ENCODE peak calls at places on chromosomes 4 and X, in five cellular contexts. V is tibial nerve, Z is pancreas, U is iPS DF 19.7, B is IMR-90. D is an unnamed sample.

GRCh38 chrX:154436597-154437397 is at the start of gene GDI1:
- DNase-seq in U (no peak), Z (peak), B (peak), V (no peak), D (peak)

GRCh38 chr4:53885668-53886067 is 178.7 kb downstream of the CHIC2 start:
- DNase-seq in Z (no peak), V (no peak), B (no peak), U (no peak), D (no peak)

GRCh38 chrX:11458175-11458574 is 165.0 kb downstream of the AMELX start:
- DNase-seq in V (no peak), B (peak), Z (no peak), U (no peak), D (no peak)

GRCh38 chr4:53436251-53436650 is 58.8 kb downstream of the FIP1L1 start:
- DNase-seq in Z (no peak), V (no peak), U (no peak), B (no peak), D (no peak)

GRCh38 chrX:124274438-124275166 is 57.9 kb upstream of the TEX13D start:
- DNase-seq in Z (no peak), V (no peak), U (no peak), B (no peak), D (no peak)

GRCh38 chr4:142566243-142566642 is 279.9 kb downstream of the INPP4B start:
- DNase-seq in V (no peak), U (no peak), Z (no peak), B (no peak), D (no peak)

GRCh38 chr4:128163177-128164117 is 102.3 kb downstream of the LARP1B start:
- DNase-seq in U (peak), B (peak), Z (no peak), V (no peak), D (peak)

GRCh38 chrX:40182615-40183014 is 84.9 kb upstream of the BCOR start:
- DNase-seq in B (no peak), U (no peak), Z (no peak), V (no peak), D (no peak)

GRCh38 chrX:153411255-153411987 is at the start of gene ZFP92:
- DNase-seq in Z (no peak), V (no peak), U (no peak), B (no peak), D (no peak)

GRCh38 chr4:161555689-161556660 is 607.8 kb downstream of the FSTL5 start:
- DNase-seq in B (peak), Z (no peak), U (no peak), V (no peak), D (peak)

GRCh38 chr4:157898836-157899605 is 273.8 kb downstream of the GASK1B start:
- DNase-seq in V (no peak), B (no peak), Z (no peak), U (no peak), D (no peak)

GRCh38 chrX:27746516-27746915 is 61.3 kb upstream of the MAGEB10 start:
- DNase-seq in V (no peak), U (no peak), B (no peak), Z (no peak), D (no peak)

D was measured in RWPE1.